ENCODE peak calls at places on chromosome X, in five cellular contexts. One of them, this sample, is unnamed.

GRCh38 chrX:24990585-24990984 is 25.2 kb downstream of the ARX start:
- DNase-seq in HS-5: no peak
- DNase-seq in Kasumi-1: no peak
- DNase-seq in AG20443: no peak
- DNase-seq in fibroblast of mammary gland: no peak
- DNase-seq in this sample: no peak

GRCh38 chrX:10507876-10508275 is 112.5 kb downstream of the MID1 start:
- DNase-seq in Kasumi-1: no peak
- DNase-seq in fibroblast of mammary gland: no peak
- DNase-seq in HS-5: no peak
- DNase-seq in AG20443: no peak
- DNase-seq in this sample: no peak

GRCh38 chrX:40157228-40158035 is 59.7 kb upstream of the BCOR start:
- DNase-seq in AG20443: no peak
- DNase-seq in Kasumi-1: no peak
- DNase-seq in HS-5: no peak
- DNase-seq in fibroblast of mammary gland: no peak
- DNase-seq in this sample: no peak

GRCh38 chrX:119756926-119757635 is 1.3 kb upstream of the SOWAHD start:
- DNase-seq in Kasumi-1: no peak
- DNase-seq in AG20443: no peak
- DNase-seq in fibroblast of mammary gland: no peak
- DNase-seq in HS-5: no peak
- DNase-seq in this sample: no peak

GRCh38 chrX:39772057-39772832 is 325.5 kb downstream of the BCOR start:
- DNase-seq in AG20443: peak
- DNase-seq in fibroblast of mammary gland: no peak
- DNase-seq in Kasumi-1: peak
- DNase-seq in HS-5: no peak
- DNase-seq in this sample: peak

GRCh38 chrX:632391-633042 is 1.9 kb downstream of the SHOX start:
- DNase-seq in fibroblast of mammary gland: no peak
- DNase-seq in HS-5: no peak
- DNase-seq in AG20443: no peak
- DNase-seq in Kasumi-1: no peak
- DNase-seq in this sample: no peak

GRCh38 chrX:134688181-134688580 is 29.9 kb upstream of the PLAC1 start:
- DNase-seq in Kasumi-1: no peak
- DNase-seq in fibroblast of mammary gland: peak
- DNase-seq in HS-5: no peak
- DNase-seq in AG20443: no peak
- DNase-seq in this sample: no peak

GRCh38 chrX:22634081-22634480 is 361.4 kb downstream of the CBLL2 start:
- DNase-seq in HS-5: no peak
- DNase-seq in AG20443: peak
- DNase-seq in fibroblast of mammary gland: peak
- DNase-seq in Kasumi-1: no peak
- DNase-seq in this sample: no peak

GRCh38 chrX:103258275-103258674 is 3.3 kb upstream of the TCEAL8 start:
- DNase-seq in AG20443: no peak
- DNase-seq in HS-5: no peak
- DNase-seq in fibroblast of mammary gland: no peak
- DNase-seq in Kasumi-1: no peak
- DNase-seq in this sample: no peak

GRCh38 chrX:119617511-119618164 is 11.4 kb upstream of the NKRF start:
- DNase-seq in Kasumi-1: peak
- DNase-seq in fibroblast of mammary gland: no peak
- DNase-seq in HS-5: no peak
- DNase-seq in AG20443: no peak
- DNase-seq in this sample: no peak

GRCh38 chrX:53440631-53441517 is 6.7 kb upstream of the HSD17B10 start:
- DNase-seq in HS-5: peak
- DNase-seq in AG20443: peak
- DNase-seq in Kasumi-1: peak
- DNase-seq in fibroblast of mammary gland: peak
- DNase-seq in this sample: no peak

GRCh38 chrX:123217077-123217476 is 33.0 kb downstream of the GRIA3 start:
- DNase-seq in Kasumi-1: no peak
- DNase-seq in HS-5: peak
- DNase-seq in fibroblast of mammary gland: peak
- DNase-seq in AG20443: peak
- DNase-seq in this sample: no peak

GRCh38 chrX:112058255-112058654 is 24.3 kb downstream of the TRPC5 start:
- DNase-seq in HS-5: peak
- DNase-seq in fibroblast of mammary gland: peak
- DNase-seq in AG20443: peak
- DNase-seq in Kasumi-1: no peak
- DNase-seq in this sample: no peak

GRCh38 chrX:113929004-113929403 is 654.9 kb upstream of the HTR2C start:
- DNase-seq in fibroblast of mammary gland: peak
- DNase-seq in HS-5: peak
- DNase-seq in Kasumi-1: peak
- DNase-seq in AG20443: peak
- DNase-seq in this sample: no peak

GRCh38 chrX:54482839-54483593 is 13.0 kb downstream of the FGD1 start:
- DNase-seq in fibroblast of mammary gland: no peak
- DNase-seq in Kasumi-1: no peak
- DNase-seq in HS-5: no peak
- DNase-seq in AG20443: peak
- DNase-seq in this sample: no peak

This sample was measured in activated effector memory CD4-positive, alpha-beta T cell treated with Interleukin-2 at 50 U/mL for 16 hours.